ENCODE peak calls at places on chromosomes 5 and 9, in five cellular contexts. G is choroid plexus epithelial cell, C is caudate nucleus, X is NCI-H1092 treated with DMSO at 0.1 percent for 48 hours, U is ureter. T is an unnamed sample.
A peak's percentile ranks its signal among the peaks of the same experiment; 100 is the strongest.

GRCh38 chr9:88777498-88778312 is 213.6 kb upstream of the S1PR3 start:
- DNase-seq in G (peak; percentile 95), C (no peak), X (no peak), U (no peak), T (peak; percentile 71)

GRCh38 chr5:83837261-83837894 is 116.7 kb upstream of the HAPLN1 start:
- DNase-seq in G (no peak), C (no peak), X (no peak), U (no peak), T (no peak)

GRCh38 chr5:61010759-61011460 is 65.9 kb downstream of the NDUFAF2 start:
- DNase-seq in G (peak; percentile 52), C (no peak), X (no peak), U (no peak), T (no peak)

GRCh38 chr5:179549973-179550510 is 312 bp upstream of the RUFY1 start:
- DNase-seq in G (peak; percentile 53), C (no peak), X (peak; percentile 31), U (no peak), T (no peak)

GRCh38 chr9:127773981-127774380 is 4.5 kb downstream of the SH2D3C start:
- DNase-seq in G (no peak), C (no peak), X (no peak), U (no peak), T (no peak)

GRCh38 chr9:4563105-4563504 is 72.8 kb downstream of the SLC1A1 start:
- DNase-seq in G (no peak), C (no peak), X (no peak), U (no peak), T (no peak)

GRCh38 chr9:117718701-117719100 is 14.5 kb downstream of the TLR4 start:
- DNase-seq in G (no peak), C (no peak), X (no peak), U (no peak), T (no peak)

GRCh38 chr5:139745121-139745799 is 50.3 kb upstream of the PSD2 start:
- DNase-seq in G (peak; percentile 89), C (no peak), X (no peak), U (peak; percentile 52), T (peak; percentile 68)

GRCh38 chr9:117073071-117073470 is 341.8 kb downstream of the ASTN2 start:
- DNase-seq in G (no peak), C (no peak), X (no peak), U (no peak), T (no peak)

GRCh38 chr5:177455036-177455660 is 8.5 kb downstream of the PRR7 start:
- DNase-seq in G (peak; percentile 73), C (peak; percentile 58), X (peak; percentile 68), U (peak; percentile 89), T (peak; percentile 88)

GRCh38 chr5:146947181-146947941 is 68.8 kb upstream of the PPP2R2B start:
- DNase-seq in G (peak; percentile 43), C (no peak), X (peak; percentile 18), U (no peak), T (no peak)

GRCh38 chr5:153362026-153362425 is 128.4 kb upstream of the GRIA1 start:
- DNase-seq in G (no peak), C (no peak), X (no peak), U (no peak), T (no peak)

GRCh38 chr9:19785230-19785629 is 3.6 kb downstream of the SLC24A2 start:
- DNase-seq in G (no peak), C (no peak), X (no peak), U (no peak), T (no peak)

GRCh38 chr5:108681079-108681921 is 66.4 kb upstream of the FER start:
- DNase-seq in G (peak; percentile 91), C (no peak), X (peak; percentile 16), U (peak; percentile 50), T (no peak)

GRCh38 chr5:176740702-176741565 is 69.4 kb upstream of the UNC5A start:
- DNase-seq in G (no peak), C (no peak), X (peak; percentile 75), U (peak; percentile 35), T (no peak)

GRCh38 chr9:114779352-114779845 is 26.4 kb downstream of the TNFSF15 start:
- DNase-seq in G (no peak), C (no peak), X (peak; percentile 36), U (peak; percentile 90), T (peak; percentile 46)

GRCh38 chr5:134119720-134120119 is 5.2 kb downstream of the TCF7 start:
- DNase-seq in G (no peak), C (no peak), X (no peak), U (no peak), T (no peak)

GRCh38 chr9:132030626-132031325 is 48.9 kb downstream of the MED27 start:
- DNase-seq in G (no peak), C (no peak), X (no peak), U (no peak), T (no peak)

GRCh38 chr9:30995951-30996738 is 1388.3 kb upstream of the ACO1 start:
- DNase-seq in G (no peak), C (no peak), X (no peak), U (no peak), T (no peak)

GRCh38 chr5:77563475-77563874 is 71.4 kb upstream of the WDR41 start:
- DNase-seq in G (peak; percentile 6), C (no peak), X (peak; percentile 3), U (no peak), T (peak; percentile 42)

GRCh38 chr5:66739923-66740322 is 143.7 kb downstream of the MAST4 start:
- DNase-seq in G (no peak), C (no peak), X (no peak), U (no peak), T (no peak)

GRCh38 chr5:140391312-140391711 is 10.3 kb upstream of the ANKHD1 start:
- DNase-seq in G (peak; percentile 28), C (no peak), X (no peak), U (no peak), T (peak; percentile 10)

GRCh38 chr5:133602829-133603380 is 9.4 kb downstream of the FSTL4 start:
- DNase-seq in G (no peak), C (no peak), X (no peak), U (no peak), T (no peak)

GRCh38 chr5:137084016-137084415 is 415.1 kb downstream of the SPOCK1 start:
- DNase-seq in G (no peak), C (no peak), X (no peak), U (no peak), T (no peak)

GRCh38 chr5:14035859-14036440 is 91.5 kb upstream of the DNAH5 start:
- DNase-seq in G (peak; percentile 96), C (no peak), X (no peak), U (no peak), T (no peak)

GRCh38 chr5:78549043-78549442 is 99.5 kb downstream of the LHFPL2 start:
- DNase-seq in G (peak; percentile 65), C (no peak), X (no peak), U (no peak), T (peak; percentile 57)

GRCh38 chr5:67462150-67462549 is 265.6 kb upstream of the CD180 start:
- DNase-seq in G (no peak), C (no peak), X (no peak), U (no peak), T (no peak)

GRCh38 chr9:21070171-21070571 is 7.6 kb downstream of the IFNB1 start:
- DNase-seq in G (peak; percentile 97), C (no peak), X (no peak), U (peak; percentile 48), T (peak; percentile 41)

GRCh38 chr5:10756539-10756938 is 4.5 kb downstream of the DAP start:
- DNase-seq in G (no peak), C (no peak), X (no peak), U (no peak), T (no peak)

GRCh38 chr9:135029434-135029833 is 58.0 kb upstream of the OLFM1 start:
- DNase-seq in G (no peak), C (no peak), X (no peak), U (no peak), T (no peak)

GRCh38 chr9:109194157-109194556 is 27.1 kb upstream of the FRRS1L start:
- DNase-seq in G (peak; percentile 84), C (no peak), X (peak; percentile 45), U (no peak), T (no peak)

GRCh38 chr9:86201474-86202337 is 57.8 kb downstream of the C9orf153 start:
- DNase-seq in G (no peak), C (no peak), X (no peak), U (no peak), T (no peak)

GRCh38 chr9:98518556-98518955 is 190.2 kb downstream of the GABBR2 start:
- DNase-seq in G (no peak), C (no peak), X (no peak), U (no peak), T (no peak)